ENCODE peak calls at places on chromosomes 13 and 19, in ten cellular contexts. D, F, N, M, T, Y, R, Q, G and P are unnamed samples.

GRCh38 chr19:45115809-45116615 is 23.0 kb downstream of the PPP1R37 start:
- DNase-seq in G (peak), Y (no peak), Q (no peak), T (no peak), F (no peak), D (no peak), N (no peak), M (no peak), R (no peak), P (no peak)

GRCh38 chr19:52748336-52748950 is 13.6 kb upstream of the ZNF611 start:
- DNase-seq in N (peak), D (no peak), M (peak), R (peak), F (peak), Q (no peak), T (no peak), G (peak), Y (peak), P (no peak)

GRCh38 chr13:96650301-96650886 is 343.9 kb downstream of the OXGR1 start:
- DNase-seq in Y (peak), N (peak), G (no peak), Q (no peak), R (peak), M (peak), F (no peak), D (no peak), T (no peak), P (no peak)

GRCh38 chr19:12777217-12778019 is 2.1 kb upstream of the HOOK2 start:
- DNase-seq in Y (peak), M (peak), F (peak), T (peak), Q (peak), G (peak), D (peak), R (peak), N (peak), P (peak)

GRCh38 chr13:45447050-45447661 is 17.6 kb upstream of the COG3 start:
- DNase-seq in R (no peak), M (no peak), Q (no peak), F (no peak), G (no peak), T (no peak), N (no peak), D (no peak), Y (no peak), P (no peak)

GRCh38 chr19:46378268-46378667 is 31.4 kb downstream of the PPP5C start:
- DNase-seq in F (no peak), D (no peak), N (peak), M (peak), R (peak), G (no peak), T (no peak), Q (peak), Y (peak), P (no peak)

GRCh38 chr13:47548294-47548825 is 452.7 kb downstream of the SUCLA2 start:
- DNase-seq in Q (no peak), D (no peak), N (no peak), R (no peak), F (no peak), M (no peak), T (no peak), G (no peak), Y (no peak), P (no peak)

GRCh38 chr13:107960301-107960700 is 255.0 kb downstream of the LIG4 start:
- DNase-seq in F (no peak), T (no peak), G (no peak), R (no peak), N (no peak), Q (no peak), D (no peak), M (no peak), Y (no peak), P (no peak)

GRCh38 chr13:33078268-33078667 is 62.0 kb downstream of the KL start:
- DNase-seq in T (no peak), D (no peak), Q (no peak), Y (no peak), F (no peak), M (no peak), N (no peak), R (no peak), G (no peak), P (no peak)

GRCh38 chr19:55301459-55302331 is 17.9 kb downstream of the BRSK1 start:
- DNase-seq in T (peak), R (peak), N (peak), Y (peak), M (peak), Q (no peak), F (peak), G (peak), D (peak), P (peak)

GRCh38 chr19:29587518-29587986 is 18.5 kb upstream of the POP4 start:
- DNase-seq in Y (no peak), Q (no peak), G (no peak), F (no peak), D (no peak), R (peak), T (peak), M (no peak), N (peak), P (no peak)

GRCh38 chr13:99973786-99974185 is 2.2 kb upstream of the ZIC5 start:
- DNase-seq in N (no peak), G (no peak), Q (no peak), M (no peak), T (no peak), D (no peak), R (no peak), Y (no peak), F (no peak), P (no peak)

GRCh38 chr13:95743192-95743591 is 66.3 kb downstream of the DNAJC3 start:
- DNase-seq in F (no peak), G (no peak), Q (no peak), M (no peak), D (no peak), T (no peak), N (no peak), Y (no peak), R (no peak), P (no peak)

GRCh38 chr19:49786432-49786831 is 19.6 kb downstream of the AP2A1 start:
- DNase-seq in R (peak), F (no peak), N (peak), Q (no peak), T (no peak), Y (peak), G (no peak), M (peak), D (no peak), P (peak)

GRCh38 chr13:98959775-98960325 is 18.0 kb downstream of the DOCK9 start:
- DNase-seq in M (no peak), T (no peak), G (no peak), N (no peak), Y (no peak), D (no peak), Q (no peak), F (no peak), R (no peak), P (no peak)

GRCh38 chr13:49649244-49649962 is 21.1 kb downstream of the ARL11 start:
- DNase-seq in Q (no peak), D (no peak), R (peak), Y (peak), G (no peak), M (peak), F (no peak), N (peak), T (no peak), P (no peak)